ENCODE peak calls at places on chromosome X, in seven cellular contexts. T is adrenal gland; F is ovary; Y is heart right ventricle; W is CD4-positive, alpha-beta T cell; P is lung; E is neural progenitor cell. B is an unnamed sample.

GRCh38 chrX:34223574-34223973 is 91.5 kb upstream of the FAM47A start:
- DNase-seq in F (no peak), E (no peak), T (no peak), P (no peak), Y (no peak), W (no peak), B (no peak)

GRCh38 chrX:10008483-10009056 is 41.4 kb downstream of the CLDN34 start:
- DNase-seq in W (no peak), T (no peak), Y (no peak), P (no peak), E (no peak), F (no peak), B (no peak)

GRCh38 chrX:103513476-103514108 is 5.7 kb downstream of the RAB40A start:
- DNase-seq in W (no peak), T (no peak), E (no peak), F (no peak), Y (no peak), P (no peak), B (no peak)

GRCh38 chrX:22247169-22247568 is 25.5 kb upstream of the CBLL2 start:
- DNase-seq in T (no peak), F (no peak), W (no peak), E (no peak), Y (no peak), P (no peak), B (no peak)

GRCh38 chrX:113305496-113305895 is 464.9 kb upstream of the AMOT start:
- DNase-seq in E (no peak), F (no peak), W (no peak), T (no peak), Y (no peak), P (no peak), B (no peak)

GRCh38 chrX:100615015-100615414 is 21.6 kb downstream of the TSPAN6 start:
- DNase-seq in P (no peak), Y (no peak), E (peak), F (peak), T (peak), W (no peak), B (no peak)

GRCh38 chrX:94400488-94400887 is 726.5 kb downstream of the FAM133A start:
- DNase-seq in P (no peak), F (no peak), T (no peak), W (no peak), Y (no peak), E (no peak), B (no peak)

GRCh38 chrX:69556094-69557011 is 52.2 kb downstream of the NALF2 start:
- DNase-seq in W (no peak), P (peak), Y (no peak), T (peak), F (peak), E (no peak), B (no peak)

GRCh38 chrX:71492086-71493065 is 40.5 kb upstream of the OGT start:
- DNase-seq in W (peak), Y (peak), P (peak), T (peak), F (peak), E (no peak), B (peak)

GRCh38 chrX:77436682-77437081 is 10.5 kb upstream of the FGF16 start:
- DNase-seq in P (no peak), Y (no peak), E (no peak), W (no peak), F (no peak), T (no peak), B (no peak)

GRCh38 chrX:26586570-26586969 is 370.6 kb downstream of the MAGEB5 start:
- DNase-seq in W (no peak), Y (no peak), T (no peak), E (peak), F (no peak), P (no peak), B (no peak)

GRCh38 chrX:40035726-40036125 is 62.0 kb downstream of the BCOR start:
- DNase-seq in P (no peak), T (no peak), F (no peak), E (no peak), W (no peak), Y (no peak), B (no peak)

GRCh38 chrX:130091976-130092522 is 18.2 kb downstream of the ELF4 start:
- DNase-seq in T (no peak), P (peak), F (no peak), E (no peak), W (peak), Y (peak), B (peak)
- TF ChIP-seq CTCF in T (no peak), P (no peak), F (no peak), E (no peak), W (peak), Y (no peak), B (no peak)

GRCh38 chrX:24153175-24153795 is 3.8 kb downstream of the ZFX start:
- DNase-seq in P (no peak), W (no peak), F (no peak), E (peak), T (no peak), Y (no peak), B (no peak)
- H3K27ac ChIP-seq in P (peak), W (no peak), F (no peak), E (no peak), T (peak), Y (no peak), B (no peak)

GRCh38 chrX:148535639-148536038 is 35.2 kb downstream of the AFF2 start:
- DNase-seq in T (no peak), P (no peak), F (no peak), W (no peak), E (no peak), Y (no peak), B (no peak)
- TF ChIP-seq CTCF in T (no peak), P (no peak), F (no peak), W (no peak), E (no peak), Y (no peak), B (no peak)

GRCh38 chrX:12758291-12758690 is 32.9 kb upstream of the PRPS2 start:
- DNase-seq in Y (no peak), W (no peak), T (no peak), P (no peak), E (no peak), F (no peak), B (no peak)

GRCh38 chrX:12751887-12752286 is 39.3 kb upstream of the PRPS2 start:
- DNase-seq in F (no peak), W (no peak), T (no peak), P (no peak), Y (no peak), E (no peak), B (no peak)

GRCh38 chrX:12747433-12747832 is 43.8 kb upstream of the PRPS2 start:
- DNase-seq in T (no peak), F (no peak), E (no peak), P (no peak), W (no peak), Y (no peak), B (no peak)

DNA sequence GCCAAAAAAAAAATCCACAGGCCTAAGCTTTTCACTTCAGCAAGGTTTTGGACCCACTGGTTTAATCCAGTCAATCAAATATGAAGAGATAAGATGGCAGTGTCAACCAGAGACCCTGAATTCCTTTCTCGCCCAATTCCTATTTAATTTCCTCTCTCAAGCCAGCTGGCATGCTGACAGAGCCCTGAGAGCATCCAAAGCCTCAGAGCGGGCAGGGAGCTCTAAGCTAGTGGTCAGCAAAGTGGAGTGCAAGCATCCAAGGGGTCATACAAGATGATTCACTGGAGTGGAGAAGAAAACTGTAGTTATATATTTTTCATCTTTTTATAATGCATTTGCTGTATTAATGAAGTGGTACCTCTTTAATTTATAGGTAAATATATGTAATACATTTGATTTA is 37.8 kb upstream of the PRPS2 start:
- DNase-seq in T (no peak), P (no peak), E (no peak), F (peak), Y (no peak), W (no peak), B (no peak)
- H3K27ac ChIP-seq in T (no peak), P (no peak), E (no peak), F (no peak), Y (no peak), W (no peak), B (no peak)

DNA sequence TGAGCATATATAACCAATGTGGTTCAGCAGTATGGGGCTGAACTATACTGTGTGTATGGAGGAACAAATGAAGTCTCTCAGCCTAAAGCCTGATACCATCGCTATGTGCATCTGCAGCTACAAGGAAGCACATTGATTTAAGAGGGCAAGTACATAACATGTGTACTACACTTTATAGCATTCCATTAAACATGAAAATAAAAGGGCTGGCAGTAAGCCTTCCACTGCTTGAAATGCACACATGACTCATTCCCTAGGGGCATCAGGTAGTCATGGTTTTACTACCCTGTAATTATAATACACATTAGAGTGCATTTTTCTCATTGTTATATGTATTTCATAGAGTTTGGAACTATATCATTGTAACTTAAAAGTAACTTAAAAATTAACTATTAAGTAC is 51.2 kb downstream of the SMARCA1 start:
- DNase-seq in Y (no peak), T (no peak), W (no peak), E (no peak), F (no peak), P (no peak), B (no peak)
- TF ChIP-seq CTCF in Y (no peak), T (no peak), W (no peak), E (no peak), F (no peak), P (no peak), B (no peak)

DNA sequence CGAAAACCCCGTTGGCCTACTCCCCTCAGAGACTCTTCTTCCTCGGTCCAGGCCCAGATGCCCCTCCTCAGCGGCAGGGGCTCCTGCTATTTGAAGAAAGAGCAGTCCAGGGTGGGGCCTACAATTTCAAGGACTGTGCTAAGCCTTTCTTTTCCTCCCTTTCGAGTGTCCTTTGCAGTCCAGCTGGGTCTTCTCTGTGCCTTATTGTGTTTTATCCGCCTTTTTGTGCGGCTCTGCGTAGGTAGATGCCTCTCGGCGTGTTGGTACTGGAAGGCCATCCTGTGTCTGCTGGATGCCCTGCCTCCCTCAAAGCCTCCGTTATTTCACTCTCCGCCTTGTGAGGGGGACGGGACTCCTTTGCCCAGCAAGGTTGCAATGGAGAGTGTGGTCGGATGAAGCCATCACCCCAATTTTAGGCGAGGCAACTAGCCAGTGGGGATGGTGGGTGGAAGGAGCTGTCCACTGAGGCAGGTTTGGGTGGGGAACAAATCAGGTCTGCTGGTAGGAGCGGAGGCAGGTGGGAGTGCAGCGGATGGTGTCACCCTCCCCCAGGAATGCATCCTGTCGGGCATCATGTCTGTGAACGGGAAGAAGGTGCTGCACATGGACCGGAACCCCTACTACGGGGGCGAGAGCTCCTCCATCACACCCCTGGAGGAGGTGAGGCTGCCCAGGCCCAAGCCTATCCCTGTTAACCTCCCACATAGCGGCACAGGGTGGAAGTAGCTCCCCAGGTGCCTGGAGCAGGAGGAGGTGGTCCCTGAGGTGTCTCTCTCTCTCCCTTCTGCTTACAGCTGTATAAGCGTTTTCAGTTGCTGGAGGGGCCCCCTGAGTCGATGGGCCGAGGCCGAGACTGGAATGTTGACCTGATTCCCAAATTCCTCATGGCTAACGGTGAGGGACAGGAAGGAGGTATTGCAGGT is 1.3 kb downstream of the GDI1 start:
- DNase-seq in T (no peak), P (no peak), F (no peak), W (no peak), E (no peak), Y (no peak), B (no peak)
- H3K27ac ChIP-seq in T (peak), P (no peak), F (peak), W (no peak), E (no peak), Y (peak), B (no peak)

GRCh38 chrX:46957299-46957698 is 45.1 kb downstream of the JADE3 start:
- DNase-seq in F (no peak), Y (no peak), P (no peak), T (peak), W (no peak), E (no peak), B (no peak)

GRCh38 chrX:46959985-46960700 is 47.9 kb downstream of the JADE3 start:
- DNase-seq in T (no peak), P (no peak), F (no peak), Y (no peak), W (no peak), E (no peak), B (no peak)

GRCh38 chrX:46961574-46962279 is 49.5 kb downstream of the JADE3 start:
- DNase-seq in Y (no peak), P (no peak), E (peak), F (no peak), T (no peak), W (no peak), B (no peak)

GRCh38 chrX:46961097-46961496 is 48.9 kb downstream of the JADE3 start:
- DNase-seq in F (no peak), W (no peak), E (no peak), Y (no peak), P (no peak), T (no peak), B (no peak)

DNA sequence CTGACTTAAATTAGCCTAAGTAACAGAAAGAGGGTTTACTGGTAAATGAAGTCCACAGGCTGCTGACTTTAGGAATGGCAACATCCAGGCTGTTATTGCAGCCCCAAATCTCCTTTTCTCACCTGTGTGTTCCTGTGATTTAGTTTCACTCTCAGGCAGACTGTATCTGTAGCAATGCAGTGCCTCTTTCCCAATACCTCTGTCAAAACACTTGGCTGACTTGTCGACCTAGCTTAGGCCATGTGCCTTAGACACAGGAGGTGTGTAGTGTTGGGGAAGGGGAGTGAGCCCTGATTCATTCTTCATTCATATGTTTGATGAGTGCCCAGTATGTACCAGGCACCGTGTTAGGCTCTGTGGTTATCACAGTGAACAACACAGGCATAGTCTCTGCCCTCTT is 46.9 kb downstream of the JADE3 start:
- DNase-seq in E (no peak), P (no peak), W (no peak), F (no peak), T (no peak), Y (no peak), B (no peak)
- TF ChIP-seq CTCF in E (no peak), P (no peak), W (no peak), F (no peak), T (no peak), Y (no peak), B (no peak)

GRCh38 chrX:17580529-17581155 is 156.7 kb upstream of the SCML1 start:
- DNase-seq in W (no peak), T (no peak), E (no peak), P (no peak), Y (no peak), F (no peak), B (no peak)

GRCh38 chrX:17579021-17579420 is 158.3 kb upstream of the SCML1 start:
- DNase-seq in T (no peak), E (no peak), Y (no peak), P (no peak), F (no peak), W (no peak), B (no peak)

GRCh38 chrX:17585006-17585405 is 152.3 kb upstream of the SCML1 start:
- DNase-seq in F (no peak), P (no peak), E (no peak), T (no peak), Y (no peak), W (no peak), B (no peak)

GRCh38 chrX:17584248-17584681 is 153.0 kb upstream of the SCML1 start:
- DNase-seq in E (no peak), F (no peak), W (no peak), P (no peak), T (no peak), Y (no peak), B (no peak)

DNA sequence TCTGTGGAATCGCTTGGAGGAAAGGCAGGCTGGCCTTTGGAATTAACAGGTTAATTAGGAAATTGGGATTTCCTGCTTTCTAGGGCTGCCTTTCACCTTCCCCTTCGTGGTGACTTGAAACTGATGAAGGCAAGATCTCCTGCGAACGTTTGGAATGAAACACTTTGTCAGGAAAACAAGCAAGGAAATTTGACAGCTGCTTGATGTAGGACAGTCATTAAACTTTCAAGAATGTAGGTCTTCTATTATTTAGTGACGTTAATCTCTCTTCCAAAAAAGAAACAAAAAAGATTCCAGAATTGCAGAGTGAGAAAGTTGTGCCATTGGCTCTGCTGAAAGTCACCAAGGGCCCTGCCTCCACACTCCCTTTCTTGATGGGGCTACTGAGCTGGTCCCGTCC is 155.6 kb upstream of the SCML1 start:
- DNase-seq in F (no peak), W (no peak), Y (no peak), E (no peak), T (no peak), P (no peak), B (no peak)
- H3K27ac ChIP-seq in F (no peak), W (no peak), Y (peak), E (no peak), T (peak), P (no peak), B (no peak)

B was measured in CD8-positive, alpha-beta T cell.